ENCODE peak calls at places on chromosomes 16 and 17, in ten cellular contexts. E is CD8-positive, alpha-beta T cell; T is brain microvascular endothelial cell; G is sigmoid colon; C is effector memory CD4-positive, alpha-beta T cell; P is heart left ventricle; H is left ventricle myocardium inferior; W is stomach; R is IMR-90; D is SK-N-SH. M is an unnamed sample. For H3K27me3, the result is how much of the 10 kb centered on the place peaks cover.

GRCh38 chr17:8119575-8120519 is 1.5 kb upstream of the ALOXE3 start:
- DNase-seq in H (peak), R (peak), C (peak), P (peak), G (peak), E (peak), D (peak), W (peak), T (peak), M (peak)

GRCh38 chr17:78532922-78533640 is 44.1 kb downstream of the DNAH17 start:
- DNase-seq in W (no peak), C (peak), H (no peak), G (no peak), E (no peak), P (no peak), R (peak), T (peak), D (no peak), M (peak)

GRCh38 chr17:71505200-71505599 is 615.6 kb upstream of the SOX9 start:
- DNase-seq in G (no peak), R (peak), T (no peak), P (no peak), D (no peak), C (no peak), W (no peak), H (no peak), E (no peak), M (no peak)

GRCh38 chr17:57401556-57402488 is 145.5 kb downstream of the MSI2 start:
- DNase-seq in R (no peak), C (no peak), P (no peak), G (no peak), T (no peak), E (no peak), H (no peak), W (no peak), D (peak), M (no peak)

GRCh38 chr17:57071991-57072944 is 12.8 kb upstream of the AKAP1 start:
- DNase-seq in G (no peak), H (no peak), P (no peak), D (peak), T (no peak), C (no peak), W (no peak), E (no peak), R (no peak), M (no peak)

GRCh38 chr17:71110326-71110725 is 941.0 kb downstream of the KCNJ2 start:
- DNase-seq in C (no peak), R (no peak), G (no peak), T (no peak), P (no peak), E (no peak), D (no peak), H (no peak), W (no peak), M (peak)

GRCh38 chr16:2209258-2210008 is 1.2 kb downstream of the BRICD5 start:
- DNase-seq in P (no peak), T (no peak), R (no peak), G (no peak), E (no peak), H (no peak), D (no peak), C (no peak), W (no peak), M (no peak)

GRCh38 chr17:75404223-75404738 is 1.2 kb downstream of the GRB2 start:
- DNase-seq in H (peak), R (peak), P (peak), C (peak), E (peak), T (peak), G (peak), W (peak), D (peak), M (peak)

GRCh38 chr16:89841275-89841674 is 13.0 kb downstream of the SPIRE2 start:
- DNase-seq in T (no peak), H (no peak), G (no peak), E (peak), P (no peak), C (peak), R (no peak), D (peak), W (no peak), M (no peak)

GRCh38 chr16:19115148-19116021 is 1.6 kb downstream of the ITPRIPL2 start:
- DNase-seq in E (no peak), W (no peak), H (peak), T (no peak), P (no peak), G (no peak), D (peak), C (no peak), R (no peak), M (no peak)

GRCh38 chr17:67546578-67547527 is 169.8 kb downstream of the PITPNC1 start:
- DNase-seq in R (peak), E (no peak), D (no peak), H (peak), T (peak), P (peak), C (no peak), G (peak), W (peak), M (no peak)

GRCh38 chr16:10961231-10961630 is 16.9 kb downstream of the CLEC16A start:
- DNase-seq in C (no peak), E (no peak), D (no peak), G (peak), H (no peak), P (no peak), T (peak), R (peak), W (no peak), M (peak)

GRCh38 chr16:66287916-66288315 is 78.6 kb upstream of the CDH5 start:
- DNase-seq in T (no peak), G (peak), P (no peak), R (no peak), E (no peak), D (no peak), H (no peak), W (no peak), C (no peak), M (no peak)

GRCh38 chr16:56997264-56997663 is 7.9 kb downstream of the NLRC5 start:
- DNase-seq in P (no peak), R (no peak), T (no peak), E (no peak), C (no peak), H (no peak), G (peak), D (no peak), W (no peak), M (no peak)

GRCh38 chr17:81480140-81480917 is 32.3 kb downstream of the ACTG1 start:
- DNase-seq in W (no peak), D (no peak), C (no peak), G (no peak), P (no peak), H (no peak), T (no peak), E (no peak), R (peak), M (peak)

GRCh38 chr17:10698116-10698818 is 873 bp downstream of the ADPRM start:
- DNase-seq in P (no peak), D (peak), W (no peak), C (no peak), R (peak), E (no peak), H (no peak), T (peak), G (no peak), M (peak)

GRCh38 chr17:81294512-81295030 is 536 bp downstream of the SLC38A10 start:
- DNase-seq in G (peak), W (peak), P (no peak), H (peak), R (peak), D (peak), C (no peak), T (peak), E (no peak), M (no peak)

GRCh38 chr17:82648761-82649474 is 674 bp upstream of the WDR45B start:
- DNase-seq in D (peak), G (peak), T (no peak), E (peak), H (peak), C (peak), R (no peak), W (peak), P (peak), M (no peak)

GRCh38 chr17:19652595-19652994 is 4.0 kb downstream of the ALDH3A2 start:
- DNase-seq in D (no peak), T (no peak), P (no peak), R (no peak), C (no peak), G (no peak), E (no peak), W (peak), H (no peak), M (no peak)

GRCh38 chr17:76107507-76107906 is 3.9 kb upstream of the EXOC7 start:
- DNase-seq in G (no peak), P (no peak), D (peak), C (no peak), W (no peak), E (no peak), R (no peak), T (no peak), H (no peak), M (peak)

DNA sequence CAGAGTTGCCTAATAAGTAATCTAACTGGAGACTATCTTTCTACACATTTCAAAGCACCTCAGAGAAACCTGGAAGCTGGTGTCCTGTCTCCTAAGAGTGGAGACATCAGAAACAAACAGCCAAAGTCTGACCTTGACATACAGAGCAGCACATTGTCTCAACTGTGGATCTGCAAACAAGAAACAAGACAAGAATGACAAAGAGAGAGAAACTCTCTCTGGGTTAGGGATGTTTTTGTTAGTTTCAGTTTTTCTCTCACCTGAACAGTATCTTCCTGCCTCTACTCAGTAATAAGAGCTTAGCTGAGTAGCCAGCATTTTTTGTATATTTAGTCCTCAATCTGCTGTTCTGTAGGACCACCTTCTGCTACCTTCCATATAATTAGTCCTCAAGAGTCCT is 8.9 kb downstream of the ZNF597 start:
- DNase-seq in H (no peak), R (no peak), E (no peak), G (no peak), C (no peak), P (no peak), W (no peak), T (no peak), D (no peak), M (no peak)
- H3K27me3 ChIP-seq in H (under half), R (under half), E (under half), G (under half), C (under half), P (under half), W (under half), T (under half), D (under half), M (under half)

GRCh38 chr16:14307623-14308356 is 236.7 kb downstream of the MRTFB start:
- DNase-seq in R (no peak), G (no peak), H (peak), W (no peak), E (no peak), P (no peak), D (peak), T (no peak), C (no peak), M (peak)

GRCh38 chr16:14308357-14308723 is 237.2 kb downstream of the MRTFB start:
- DNase-seq in D (no peak), H (no peak), P (no peak), R (no peak), G (no peak), E (no peak), W (no peak), C (no peak), T (no peak), M (no peak)

GRCh38 chr16:14310519-14310991 is 239.4 kb downstream of the MRTFB start:
- DNase-seq in E (no peak), D (peak), R (peak), W (no peak), C (no peak), G (no peak), T (no peak), P (no peak), H (no peak), M (no peak)

GRCh38 chr16:14309906-14310305 is 238.8 kb downstream of the MRTFB start:
- DNase-seq in P (no peak), E (no peak), W (no peak), T (peak), D (no peak), R (peak), H (no peak), C (no peak), G (no peak), M (peak)

GRCh38 chr16:14309001-14309886 is 238.1 kb downstream of the MRTFB start:
- DNase-seq in R (peak), C (no peak), T (no peak), H (no peak), E (peak), W (peak), D (no peak), G (no peak), P (no peak), M (peak)
- H3K4me3 ChIP-seq in R (no peak), C (peak), T (no peak), H (peak), E (peak), W (peak), D (no peak), G (no peak), P (no peak), M (no peak)

GRCh38 chr16:30104090-30104489 is 8.1 kb upstream of the YPEL3 start:
- DNase-seq in P (no peak), G (no peak), T (no peak), D (no peak), H (no peak), C (no peak), R (no peak), E (no peak), W (no peak), M (no peak)
- H3K27me3 ChIP-seq in P (under half), G (under half), T (under half), D (under half), H (under half), C (under half), R (under half), E (under half), W (under half), M (under half)

DNA sequence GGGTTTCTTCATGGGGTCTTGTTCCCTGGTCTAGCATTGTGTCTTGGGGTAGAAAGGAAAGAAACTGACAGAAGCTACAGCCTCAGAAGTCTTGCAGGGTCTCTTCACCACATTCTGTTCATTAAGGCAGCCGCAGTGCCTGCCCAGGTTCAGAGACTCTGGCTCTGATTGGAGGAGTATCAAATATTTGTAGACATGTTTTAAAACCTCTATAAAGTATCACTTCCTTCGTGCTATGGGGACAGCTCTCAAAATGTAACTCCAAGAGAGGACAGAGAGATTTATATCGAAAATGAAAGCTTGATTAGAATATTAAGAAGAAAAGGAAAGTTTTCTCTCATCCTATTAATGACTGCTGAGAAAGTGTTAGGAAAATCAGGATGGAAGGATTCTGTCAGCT is 107.0 kb upstream of the CACNG3 start:
- DNase-seq in R (no peak), G (no peak), D (no peak), P (no peak), W (no peak), H (no peak), C (no peak), T (no peak), E (no peak), M (no peak)
- H3K4me3 ChIP-seq in R (no peak), G (no peak), D (no peak), P (no peak), W (no peak), H (no peak), C (no peak), T (no peak), E (no peak), M (no peak)

GRCh38 chr17:47872651-47873161 is 21.7 kb upstream of the SP6 start:
- DNase-seq in D (no peak), E (no peak), W (no peak), R (peak), H (no peak), G (no peak), T (no peak), C (no peak), P (no peak), M (no peak)

GRCh38 chr17:47875011-47875471 is 21.0 kb upstream of the SP2 start:
- DNase-seq in G (no peak), P (no peak), E (no peak), D (no peak), T (no peak), H (no peak), R (no peak), W (no peak), C (no peak), M (no peak)

GRCh38 chr17:47875586-47875985 is 20.4 kb upstream of the SP2 start:
- DNase-seq in P (no peak), G (no peak), H (no peak), E (no peak), W (no peak), T (no peak), R (no peak), C (no peak), D (no peak), M (no peak)

GRCh38 chr17:47872019-47872650 is 21.2 kb upstream of the SP6 start:
- DNase-seq in D (no peak), R (no peak), T (no peak), C (no peak), P (no peak), E (no peak), H (no peak), G (no peak), W (no peak), M (peak)

GRCh38 chr17:47873200-47874090 is 22.5 kb upstream of the SP6 start:
- DNase-seq in G (no peak), H (no peak), D (no peak), C (no peak), R (no peak), W (no peak), P (no peak), T (no peak), E (no peak), M (no peak)
- H3K27me3 ChIP-seq in G (under half), H (half or more), D (half or more), C (under half), R (half or more), W (half or more), P (under half), T (half or more), E (under half), M (under half)

DNA sequence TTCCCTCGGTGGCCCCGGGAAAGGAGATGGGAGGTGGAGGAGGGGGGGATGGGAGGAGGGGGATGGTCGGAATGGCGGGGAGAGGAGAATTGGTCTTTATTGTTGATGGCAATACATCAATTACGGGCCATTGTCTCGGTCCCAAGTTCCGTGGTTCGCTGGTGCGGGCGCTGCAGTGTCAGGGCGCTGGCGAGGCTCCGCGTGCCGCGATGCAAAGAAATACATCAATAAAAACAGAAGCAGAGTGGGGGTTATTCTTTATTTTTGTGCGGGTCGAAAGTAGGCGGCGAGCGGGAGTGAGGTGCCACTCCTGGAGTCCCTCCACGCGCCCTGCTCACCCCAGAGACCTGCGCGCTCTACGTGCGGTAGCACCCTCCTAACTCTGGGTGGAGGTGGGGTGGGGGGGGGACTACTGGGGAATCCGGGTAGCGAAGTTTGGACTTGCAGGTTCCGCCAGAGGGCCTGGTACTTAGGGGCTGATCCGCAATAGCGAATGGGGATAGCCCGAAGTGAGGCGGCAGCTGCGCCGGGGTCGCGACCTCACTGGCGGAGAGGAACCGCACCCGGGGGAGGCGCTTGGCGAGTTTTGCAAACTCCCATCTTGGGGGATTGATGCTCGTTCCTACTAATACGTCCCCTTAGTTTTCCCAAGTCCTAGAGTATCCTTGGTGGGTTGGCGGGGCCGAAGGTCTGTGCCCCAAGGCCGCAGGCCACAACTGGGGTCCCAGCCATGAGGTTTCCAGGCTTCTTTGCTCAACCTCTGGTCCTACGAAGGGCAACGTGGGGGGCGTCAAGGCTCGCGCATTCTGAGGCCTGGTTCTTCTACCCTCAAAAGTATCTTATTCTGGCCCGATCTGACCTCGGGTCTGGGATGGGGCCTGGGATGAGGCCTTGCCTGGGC is 3.5 kb upstream of the SALL1 start:
- DNase-seq in C (no peak), D (peak), R (no peak), T (no peak), G (no peak), H (no peak), P (no peak), E (no peak), W (no peak), M (no peak)
- H3K4me3 ChIP-seq in C (no peak), D (no peak), R (peak), T (no peak), G (no peak), H (peak), P (peak), E (no peak), W (peak), M (no peak)

DNA sequence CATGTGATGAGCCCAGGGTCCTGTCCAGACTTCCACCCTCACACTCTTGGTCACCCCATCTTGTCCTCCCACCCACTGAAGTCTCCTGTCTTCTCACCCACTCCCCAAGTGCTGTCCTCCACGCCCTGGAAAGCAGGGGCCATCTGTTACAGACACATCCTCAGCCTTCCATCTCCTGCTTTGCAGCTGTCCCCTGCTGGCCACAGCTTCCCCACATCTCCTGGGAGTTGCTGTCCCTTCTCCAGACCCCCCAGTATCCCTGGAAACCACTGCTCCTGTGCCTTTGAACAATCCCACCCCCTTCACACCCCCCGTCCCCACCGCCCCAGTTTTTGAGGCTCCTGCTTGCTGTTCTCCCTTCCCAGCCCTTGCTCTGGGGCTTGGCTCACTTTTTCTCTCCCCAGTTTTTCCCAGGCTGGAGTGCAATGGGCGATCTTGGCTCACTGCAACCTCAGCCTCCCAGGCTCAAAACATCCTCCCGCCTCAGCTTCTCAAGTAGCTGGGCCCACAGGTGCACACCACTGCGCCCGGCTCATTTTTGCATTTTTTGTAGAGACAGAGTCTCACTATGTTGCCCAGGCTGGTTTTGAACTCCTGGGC is 30.4 kb upstream of the ZFP90 start:
- DNase-seq in C (no peak), P (no peak), W (no peak), E (no peak), H (no peak), G (no peak), D (no peak), T (no peak), R (no peak), M (no peak)
- H3K27me3 ChIP-seq in C (under half), P (under half), W (under half), E (under half), H (half or more), G (under half), D (under half), T (under half), R (under half), M (under half)

GRCh38 chr16:27550582-27550920 is 607 bp downstream of the KATNIP start:
- DNase-seq in D (no peak), H (no peak), C (no peak), W (no peak), T (no peak), R (no peak), P (no peak), G (no peak), E (no peak), M (no peak)

GRCh38 chr16:27549857-27550581 is at the start of the genes GTF3C1 and KATNIP:
- DNase-seq in T (peak), H (peak), C (peak), W (peak), E (peak), D (peak), G (peak), R (peak), P (peak), M (peak)

GRCh38 chr16:27549607-27549856 is 181 bp downstream of the GTF3C1 start:
- DNase-seq in P (no peak), D (no peak), W (no peak), R (no peak), H (no peak), T (no peak), G (no peak), C (no peak), E (no peak), M (no peak)

GRCh38 chr16:27547851-27548250 is 1.9 kb downstream of the GTF3C1 start:
- DNase-seq in G (peak), C (no peak), P (no peak), R (no peak), D (no peak), T (no peak), E (no peak), H (no peak), W (no peak), M (no peak)

GRCh38 chr16:27551046-27551445 is 1.1 kb downstream of the KATNIP start:
- DNase-seq in E (no peak), P (no peak), D (no peak), C (no peak), W (no peak), T (no peak), G (no peak), H (no peak), R (no peak), M (no peak)
- H3K4me3 ChIP-seq in E (no peak), P (no peak), D (peak), C (no peak), W (peak), T (peak), G (no peak), H (peak), R (no peak), M (no peak)

M was measured in bronchial epithelial cell.